ENCODE peak calls at places on chromosomes 1 and 21, in ten cellular contexts. One of them, this sample, is unnamed. For H3K36me3, the result is how much of the 10 kb centered on the place peaks cover.

GRCh38 chr1:219837274-219837993 is 90.9 kb downstream of the SLC30A10 start:
- DNase-seq in prostate gland: peak
- DNase-seq in stomach: no peak
- DNase-seq in endothelial cell of umbilical vein: peak
- DNase-seq in suprapubic skin: no peak
- DNase-seq in sigmoid colon: no peak
- DNase-seq in GM23338: peak
- DNase-seq in spleen: no peak
- DNase-seq in Panc1: peak
- DNase-seq in K562: peak
- DNase-seq in this sample: no peak

GRCh38 chr1:155002479-155003226 is at the start of gene ZBTB7B:
- DNase-seq in prostate gland: peak
- DNase-seq in stomach: peak
- DNase-seq in endothelial cell of umbilical vein: peak
- DNase-seq in suprapubic skin: no peak
- DNase-seq in sigmoid colon: no peak
- DNase-seq in GM23338: no peak
- DNase-seq in spleen: peak
- DNase-seq in Panc1: no peak
- DNase-seq in K562: peak
- DNase-seq in this sample: peak

GRCh38 chr1:921011-921837 is 2.5 kb upstream of the SAMD11 start:
- DNase-seq in prostate gland: no peak
- DNase-seq in stomach: peak
- DNase-seq in endothelial cell of umbilical vein: peak
- DNase-seq in suprapubic skin: no peak
- DNase-seq in sigmoid colon: no peak
- DNase-seq in GM23338: peak
- DNase-seq in spleen: no peak
- DNase-seq in Panc1: no peak
- DNase-seq in K562: peak
- DNase-seq in this sample: peak

GRCh38 chr1:241323510-241323909 is 33.5 kb downstream of the RGS7 start:
- DNase-seq in prostate gland: no peak
- DNase-seq in stomach: peak
- DNase-seq in endothelial cell of umbilical vein: peak
- DNase-seq in suprapubic skin: no peak
- DNase-seq in sigmoid colon: no peak
- DNase-seq in GM23338: peak
- DNase-seq in spleen: no peak
- DNase-seq in Panc1: no peak
- DNase-seq in K562: no peak
- DNase-seq in this sample: peak

GRCh38 chr1:36400825-36401601 is 3.3 kb upstream of the LSM10 start:
- DNase-seq in prostate gland: no peak
- DNase-seq in stomach: peak
- DNase-seq in endothelial cell of umbilical vein: peak
- DNase-seq in suprapubic skin: peak
- DNase-seq in sigmoid colon: peak
- DNase-seq in GM23338: peak
- DNase-seq in spleen: peak
- DNase-seq in Panc1: no peak
- DNase-seq in K562: peak
- DNase-seq in this sample: peak

GRCh38 chr1:95085376-95085775 is 12.6 kb upstream of the ALG14 start:
- DNase-seq in prostate gland: no peak
- DNase-seq in stomach: no peak
- DNase-seq in endothelial cell of umbilical vein: no peak
- DNase-seq in suprapubic skin: no peak
- DNase-seq in sigmoid colon: no peak
- DNase-seq in GM23338: no peak
- DNase-seq in spleen: no peak
- DNase-seq in Panc1: no peak
- DNase-seq in K562: peak
- DNase-seq in this sample: no peak

GRCh38 chr1:11211925-11212587 is 22.9 kb downstream of the ANGPTL7 start:
- DNase-seq in prostate gland: no peak
- DNase-seq in stomach: no peak
- DNase-seq in endothelial cell of umbilical vein: no peak
- DNase-seq in suprapubic skin: no peak
- DNase-seq in sigmoid colon: no peak
- DNase-seq in GM23338: no peak
- DNase-seq in spleen: no peak
- DNase-seq in Panc1: no peak
- DNase-seq in K562: no peak
- DNase-seq in this sample: no peak

GRCh38 chr21:44947930-44948331 is 8.1 kb downstream of the SLX9 start:
- DNase-seq in prostate gland: no peak
- DNase-seq in stomach: no peak
- DNase-seq in endothelial cell of umbilical vein: no peak
- DNase-seq in suprapubic skin: no peak
- DNase-seq in sigmoid colon: peak
- DNase-seq in GM23338: no peak
- DNase-seq in spleen: peak
- DNase-seq in Panc1: no peak
- DNase-seq in K562: no peak
- DNase-seq in this sample: no peak

GRCh38 chr1:184002071-184002470 is 35.5 kb downstream of the COLGALT2 start:
- DNase-seq in prostate gland: no peak
- DNase-seq in stomach: no peak
- DNase-seq in endothelial cell of umbilical vein: peak
- DNase-seq in suprapubic skin: no peak
- DNase-seq in sigmoid colon: no peak
- DNase-seq in GM23338: no peak
- DNase-seq in spleen: no peak
- DNase-seq in Panc1: no peak
- DNase-seq in K562: no peak
- DNase-seq in this sample: no peak

GRCh38 chr1:212237651-212238050 is 47.6 kb upstream of the PPP2R5A start:
- DNase-seq in prostate gland: no peak
- DNase-seq in stomach: no peak
- DNase-seq in endothelial cell of umbilical vein: no peak
- DNase-seq in suprapubic skin: no peak
- DNase-seq in sigmoid colon: no peak
- DNase-seq in GM23338: no peak
- DNase-seq in spleen: no peak
- DNase-seq in Panc1: no peak
- DNase-seq in K562: no peak
- DNase-seq in this sample: peak

GRCh38 chr1:42135426-42135825 is 17.8 kb upstream of the GUCA2B start:
- DNase-seq in prostate gland: peak
- DNase-seq in stomach: no peak
- DNase-seq in endothelial cell of umbilical vein: no peak
- DNase-seq in suprapubic skin: no peak
- DNase-seq in sigmoid colon: no peak
- DNase-seq in GM23338: no peak
- DNase-seq in spleen: no peak
- DNase-seq in Panc1: no peak
- DNase-seq in K562: no peak
- DNase-seq in this sample: no peak

GRCh38 chr1:181216571-181216994 is 128.1 kb downstream of the IER5 start:
- DNase-seq in prostate gland: no peak
- DNase-seq in stomach: no peak
- DNase-seq in endothelial cell of umbilical vein: no peak
- DNase-seq in suprapubic skin: no peak
- DNase-seq in sigmoid colon: no peak
- DNase-seq in GM23338: peak
- DNase-seq in spleen: no peak
- DNase-seq in Panc1: no peak
- DNase-seq in K562: no peak
- DNase-seq in this sample: no peak

GRCh38 chr1:12454406-12455391 is 163.3 kb downstream of the DHRS3 start:
- DNase-seq in prostate gland: peak
- DNase-seq in stomach: no peak
- DNase-seq in endothelial cell of umbilical vein: peak
- DNase-seq in suprapubic skin: no peak
- DNase-seq in sigmoid colon: peak
- DNase-seq in GM23338: no peak
- DNase-seq in spleen: no peak
- DNase-seq in Panc1: no peak
- DNase-seq in K562: no peak
- DNase-seq in this sample: no peak

GRCh38 chr1:240170245-240170644 is 78.6 kb downstream of the FMN2 start:
- DNase-seq in prostate gland: no peak
- DNase-seq in stomach: no peak
- DNase-seq in endothelial cell of umbilical vein: no peak
- DNase-seq in suprapubic skin: no peak
- DNase-seq in sigmoid colon: no peak
- DNase-seq in GM23338: no peak
- DNase-seq in spleen: no peak
- DNase-seq in Panc1: no peak
- DNase-seq in K562: no peak
- DNase-seq in this sample: no peak

GRCh38 chr1:181984006-181984405 is 77.5 kb downstream of the ZNF648 start:
- DNase-seq in prostate gland: no peak
- DNase-seq in stomach: no peak
- DNase-seq in endothelial cell of umbilical vein: no peak
- DNase-seq in suprapubic skin: no peak
- DNase-seq in sigmoid colon: no peak
- DNase-seq in GM23338: no peak
- DNase-seq in spleen: no peak
- DNase-seq in Panc1: no peak
- DNase-seq in K562: no peak
- DNase-seq in this sample: no peak

GRCh38 chr1:55987491-55988255 is 591.7 kb downstream of the PLPP3 start:
- DNase-seq in prostate gland: no peak
- DNase-seq in stomach: no peak
- DNase-seq in endothelial cell of umbilical vein: no peak
- DNase-seq in suprapubic skin: no peak
- DNase-seq in sigmoid colon: no peak
- DNase-seq in GM23338: peak
- DNase-seq in spleen: no peak
- DNase-seq in Panc1: no peak
- DNase-seq in K562: no peak
- DNase-seq in this sample: no peak
- TF ChIP-seq POLR2AphosphoS5 in prostate gland: no peak
- TF ChIP-seq POLR2AphosphoS5 in stomach: no peak
- TF ChIP-seq POLR2AphosphoS5 in endothelial cell of umbilical vein: no peak
- TF ChIP-seq POLR2AphosphoS5 in suprapubic skin: no peak
- TF ChIP-seq POLR2AphosphoS5 in sigmoid colon: no peak
- TF ChIP-seq POLR2AphosphoS5 in GM23338: peak
- TF ChIP-seq POLR2AphosphoS5 in spleen: no peak
- TF ChIP-seq POLR2AphosphoS5 in Panc1: no peak
- TF ChIP-seq POLR2AphosphoS5 in K562: no peak
- TF ChIP-seq POLR2AphosphoS5 in this sample: no peak

GRCh38 chr1:16913616-16913865 is 8.2 kb upstream of the CROCC start:
- DNase-seq in prostate gland: no peak
- DNase-seq in stomach: no peak
- DNase-seq in endothelial cell of umbilical vein: no peak
- DNase-seq in suprapubic skin: no peak
- DNase-seq in sigmoid colon: no peak
- DNase-seq in GM23338: no peak
- DNase-seq in spleen: no peak
- DNase-seq in Panc1: no peak
- DNase-seq in K562: no peak
- DNase-seq in this sample: no peak
- H3K4me3 ChIP-seq in prostate gland: peak
- H3K4me3 ChIP-seq in stomach: peak
- H3K4me3 ChIP-seq in endothelial cell of umbilical vein: peak
- H3K4me3 ChIP-seq in suprapubic skin: peak
- H3K4me3 ChIP-seq in sigmoid colon: peak
- H3K4me3 ChIP-seq in GM23338: peak
- H3K4me3 ChIP-seq in spleen: peak
- H3K4me3 ChIP-seq in Panc1: peak
- H3K4me3 ChIP-seq in K562: peak
- H3K4me3 ChIP-seq in this sample: peak

DNA sequence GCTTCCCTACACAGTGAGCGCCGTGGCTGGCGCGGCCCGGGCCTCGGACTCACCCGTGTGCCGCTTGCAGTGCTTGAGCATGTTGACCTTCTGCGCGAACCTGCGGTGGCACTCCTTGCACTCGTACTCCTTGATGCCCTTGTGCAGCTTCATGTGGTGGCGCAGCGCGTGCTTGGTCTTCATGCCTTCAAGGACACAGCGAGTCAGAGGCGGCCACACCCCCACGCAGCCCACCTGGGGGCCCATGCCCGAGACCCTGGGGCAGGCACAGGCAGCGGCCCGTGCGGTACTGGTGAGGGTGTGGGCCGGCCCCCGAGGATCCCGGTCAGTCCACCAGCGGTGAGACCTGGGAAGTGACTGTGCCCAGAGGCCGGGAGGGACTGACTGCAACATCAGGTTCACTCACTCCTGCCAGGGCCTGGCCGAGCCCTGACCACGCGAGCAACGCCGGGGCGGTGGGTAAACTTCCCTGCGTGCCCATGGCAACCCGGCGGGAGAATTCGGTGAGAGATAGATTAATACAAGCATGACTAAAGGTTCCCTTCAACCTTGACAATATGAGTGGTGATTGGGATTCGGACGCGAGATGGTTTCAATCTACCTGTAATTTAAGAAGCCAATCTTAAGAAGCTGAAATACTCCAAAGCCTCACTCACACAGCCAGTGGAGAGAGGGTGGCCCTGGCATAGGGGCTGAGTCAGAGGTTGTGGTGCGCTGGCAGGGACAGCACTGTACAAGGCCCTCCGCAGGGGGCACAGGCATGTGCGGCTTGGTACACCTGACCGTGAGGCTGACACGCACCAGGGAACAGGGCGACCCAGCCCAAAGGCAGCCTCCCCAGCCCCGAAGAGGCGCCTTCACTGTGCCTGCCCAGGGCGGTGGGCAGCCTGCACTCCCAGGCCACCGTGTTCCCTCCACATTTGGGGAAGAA is 49.1 kb upstream of the RIPK4 start:
- DNase-seq in prostate gland: no peak
- DNase-seq in stomach: no peak
- DNase-seq in endothelial cell of umbilical vein: no peak
- DNase-seq in suprapubic skin: peak
- DNase-seq in sigmoid colon: peak
- DNase-seq in GM23338: no peak
- DNase-seq in spleen: no peak
- DNase-seq in Panc1: no peak
- DNase-seq in K562: no peak
- DNase-seq in this sample: no peak
- H3K36me3 ChIP-seq in prostate gland: under half
- H3K36me3 ChIP-seq in stomach: under half
- H3K36me3 ChIP-seq in endothelial cell of umbilical vein: under half
- H3K36me3 ChIP-seq in suprapubic skin: under half
- H3K36me3 ChIP-seq in sigmoid colon: under half
- H3K36me3 ChIP-seq in GM23338: under half
- H3K36me3 ChIP-seq in spleen: half or more
- H3K36me3 ChIP-seq in Panc1: under half
- H3K36me3 ChIP-seq in K562: under half
- H3K36me3 ChIP-seq in this sample: under half

DNA sequence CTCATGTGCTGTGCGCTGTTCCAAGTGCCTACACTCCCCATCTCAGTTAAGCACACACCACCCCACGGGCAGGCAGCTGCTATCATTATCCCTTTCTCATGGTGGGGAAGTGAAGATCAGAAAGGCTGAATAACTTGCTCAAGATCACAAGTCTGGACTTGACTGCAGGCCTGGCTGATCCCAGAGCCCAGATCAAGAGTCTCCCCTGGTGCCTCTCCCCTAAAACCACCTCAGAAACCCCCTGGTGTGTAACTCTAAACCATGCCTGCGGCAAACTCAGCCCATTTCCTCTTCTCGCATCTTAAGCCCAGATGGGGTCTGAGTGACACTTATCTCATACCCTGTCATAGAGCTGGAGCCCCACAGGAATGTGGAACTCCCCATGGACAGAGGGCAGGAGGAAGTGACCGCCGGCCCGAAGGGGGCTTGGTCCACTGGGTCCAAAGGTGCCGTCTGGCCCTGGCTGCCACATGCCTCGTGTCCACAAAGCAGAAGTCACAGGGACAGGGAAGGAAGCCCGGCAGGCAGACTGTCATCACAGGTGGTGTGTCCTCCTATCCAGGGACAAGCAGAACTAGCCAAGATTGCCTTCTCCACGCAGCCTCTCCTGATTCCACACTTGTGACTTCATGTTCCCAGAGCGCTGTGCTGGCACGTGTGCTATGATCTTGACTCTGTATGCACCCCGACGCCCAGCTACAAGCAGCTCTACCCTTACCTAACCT is 92.1 kb downstream of the SYF2 start:
- DNase-seq in prostate gland: no peak
- DNase-seq in stomach: no peak
- DNase-seq in endothelial cell of umbilical vein: no peak
- DNase-seq in suprapubic skin: no peak
- DNase-seq in sigmoid colon: no peak
- DNase-seq in GM23338: no peak
- DNase-seq in spleen: peak
- DNase-seq in Panc1: no peak
- DNase-seq in K562: no peak
- DNase-seq in this sample: no peak
- TF ChIP-seq POLR2AphosphoS5 in prostate gland: no peak
- TF ChIP-seq POLR2AphosphoS5 in stomach: no peak
- TF ChIP-seq POLR2AphosphoS5 in endothelial cell of umbilical vein: no peak
- TF ChIP-seq POLR2AphosphoS5 in suprapubic skin: no peak
- TF ChIP-seq POLR2AphosphoS5 in sigmoid colon: no peak
- TF ChIP-seq POLR2AphosphoS5 in GM23338: no peak
- TF ChIP-seq POLR2AphosphoS5 in spleen: no peak
- TF ChIP-seq POLR2AphosphoS5 in Panc1: no peak
- TF ChIP-seq POLR2AphosphoS5 in K562: no peak
- TF ChIP-seq POLR2AphosphoS5 in this sample: no peak